ENCODE peak calls at places on chromosome 1, in ten cellular contexts. R is RWPE2, E is PC-3, Y is lower lobe of right lung, O is HCT116, N is psoas muscle, C is pancreas, Q is heart right ventricle, V is mucosa of descending colon, B is body of pancreas. T is an unnamed sample. For H3K36me3, the result is how much of the 10 kb centered on the place peaks cover.

GRCh38 chr1:80048706-80049105 is 1042.2 kb upstream of the ADGRL4 start:
- ATAC-seq in B (no peak), R (no peak), N (no peak), C (no peak), O (no peak), Q (no peak), Y (no peak), E (no peak), V (no peak), T (no peak)

GRCh38 chr1:151196292-151196800 is 2.0 kb upstream of the PIP5K1A start:
- ATAC-seq in Q (peak), C (peak), B (peak), Y (peak), R (peak), O (peak), E (peak), N (peak), V (peak), T (peak)

GRCh38 chr1:41689139-41689538 is 204.7 kb upstream of the EDN2 start:
- ATAC-seq in B (no peak), Y (no peak), E (no peak), R (no peak), O (no peak), Q (no peak), N (no peak), C (no peak), V (no peak), T (no peak)

GRCh38 chr1:175826705-175827104 is 83.3 kb upstream of the TNR start:
- ATAC-seq in E (no peak), Q (no peak), R (no peak), V (no peak), Y (no peak), O (no peak), C (no peak), N (no peak), B (no peak), T (no peak)

GRCh38 chr1:7539772-7540175 is 231.3 kb upstream of the VAMP3 start:
- ATAC-seq in C (peak), R (peak), O (peak), Q (no peak), E (peak), N (no peak), V (peak), Y (peak), B (peak), T (no peak)

GRCh38 chr1:187092104-187092503 is 263.4 kb downstream of the PLA2G4A start:
- ATAC-seq in C (no peak), E (no peak), V (peak), Q (no peak), B (no peak), O (no peak), N (no peak), Y (no peak), R (no peak), T (no peak)

GRCh38 chr1:63859480-63860275 is 85.9 kb downstream of the ROR1 start:
- ATAC-seq in V (no peak), C (no peak), R (peak), B (no peak), O (no peak), E (no peak), Q (peak), Y (no peak), N (no peak), T (no peak)

GRCh38 chr1:94309216-94309615 is 71.8 kb upstream of the ARHGAP29 start:
- ATAC-seq in C (no peak), V (no peak), E (no peak), Y (no peak), O (no peak), R (no peak), N (no peak), B (no peak), Q (no peak), T (no peak)

GRCh38 chr1:93659805-93660479 is 21.7 kb downstream of the BCAR3 start:
- ATAC-seq in O (no peak), N (no peak), V (no peak), E (no peak), B (no peak), C (no peak), Q (peak), R (no peak), Y (no peak), T (peak)

GRCh38 chr1:14993414-14993813 is 160.1 kb upstream of the TMEM51 start:
- ATAC-seq in B (no peak), V (no peak), R (no peak), C (no peak), O (no peak), N (no peak), Y (no peak), Q (no peak), E (no peak), T (no peak)

GRCh38 chr1:168521391-168522000 is 22.3 kb downstream of the XCL2 start:
- ATAC-seq in Y (no peak), R (no peak), B (no peak), E (no peak), Q (no peak), C (no peak), O (no peak), N (no peak), V (peak), T (no peak)

GRCh38 chr1:208298593-208299233 is 54.5 kb upstream of the PLXNA2 start:
- ATAC-seq in E (no peak), O (no peak), V (peak), Q (no peak), N (no peak), Y (peak), C (peak), R (no peak), B (peak), T (no peak)

GRCh38 chr1:228445867-228446584 is 29.4 kb upstream of the TRIM17 start:
- ATAC-seq in Y (peak), Q (peak), O (no peak), V (peak), E (no peak), R (no peak), B (peak), C (peak), N (peak), T (no peak)

GRCh38 chr1:74697832-74698231 is 24.2 kb upstream of the ERICH3 start:
- ATAC-seq in E (no peak), C (no peak), B (no peak), Q (no peak), N (no peak), Y (no peak), R (no peak), O (no peak), V (no peak), T (no peak)

GRCh38 chr1:24981632-24982007 is 51.5 kb upstream of the RUNX3 start:
- ATAC-seq in R (no peak), Y (no peak), Q (no peak), V (no peak), E (no peak), C (no peak), N (no peak), B (no peak), O (no peak), T (no peak)

GRCh38 chr1:147083919-147084272 is 88.4 kb downstream of the PRKAB2 start:
- ATAC-seq in R (no peak), V (peak), Y (no peak), B (no peak), Q (no peak), E (no peak), N (no peak), C (no peak), O (no peak), T (no peak)
- H3K4me3 ChIP-seq in R (peak), V (no peak), Y (peak), B (peak), Q (peak), E (no peak), N (peak), C (peak), O (no peak), T (peak)

GRCh38 chr1:3138623-3139151 is 69.7 kb downstream of the PRDM16 start:
- ATAC-seq in R (no peak), Q (no peak), Y (no peak), O (no peak), E (no peak), V (no peak), C (no peak), B (no peak), N (no peak), T (no peak)
- H3K36me3 ChIP-seq in R (under half), Q (under half), Y (under half), O (under half), E (under half), V (under half), C (under half), B (under half), N (under half), T (under half)

GRCh38 chr1:115076384-115076906 is 12.9 kb downstream of the TSPAN2 start:
- ATAC-seq in N (no peak), Q (no peak), E (no peak), O (no peak), V (no peak), R (no peak), Y (no peak), C (no peak), B (no peak), T (peak)

GRCh38 chr1:115074839-115075534 is 14.3 kb downstream of the TSPAN2 start:
- ATAC-seq in Y (no peak), B (no peak), N (no peak), R (no peak), E (no peak), Q (no peak), O (no peak), V (peak), C (no peak), T (no peak)

GRCh38 chr1:115069626-115070308 is 19.5 kb downstream of the TSPAN2 start:
- ATAC-seq in E (no peak), Y (peak), C (peak), V (peak), O (no peak), R (peak), N (no peak), Q (no peak), B (peak), T (no peak)

GRCh38 chr1:115070993-115071661 is 18.2 kb downstream of the TSPAN2 start:
- ATAC-seq in B (no peak), Q (no peak), Y (no peak), R (no peak), V (no peak), C (no peak), N (no peak), O (no peak), E (no peak), T (no peak)

GRCh38 chr1:115073298-115074087 is 15.8 kb downstream of the TSPAN2 start:
- ATAC-seq in Y (no peak), V (no peak), C (no peak), O (no peak), R (no peak), Q (peak), B (no peak), N (peak), E (no peak), T (no peak)
- H3K4me3 ChIP-seq in Y (no peak), V (no peak), C (no peak), O (no peak), R (no peak), Q (peak), B (no peak), N (no peak), E (no peak), T (no peak)

DNA sequence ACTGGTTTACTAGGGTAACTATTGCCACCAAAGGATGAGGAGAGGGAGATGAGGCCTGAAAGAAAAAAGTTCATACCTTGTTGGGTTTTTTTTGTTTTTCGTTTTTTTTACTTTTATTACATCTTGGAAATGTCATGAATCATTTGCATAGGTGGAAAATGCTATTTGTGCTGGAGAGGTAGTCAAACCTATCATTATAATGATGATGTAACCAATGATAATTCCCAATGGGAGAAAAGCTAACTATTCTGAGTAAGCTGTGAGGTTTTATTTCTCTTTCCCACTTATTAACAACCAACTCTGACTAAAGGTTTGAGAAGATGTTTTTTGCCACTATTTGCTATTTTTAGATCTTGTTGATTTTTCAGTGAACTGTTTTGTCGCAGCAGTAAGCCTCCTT is 29.0 kb downstream of the SH3GLB1 start:
- ATAC-seq in E (no peak), B (no peak), C (no peak), R (no peak), V (no peak), Y (no peak), Q (no peak), O (no peak), N (no peak), T (no peak)
- H3K36me3 ChIP-seq in E (under half), B (under half), C (under half), R (half or more), V (under half), Y (half or more), Q (half or more), O (under half), N (under half), T (under half)

DNA sequence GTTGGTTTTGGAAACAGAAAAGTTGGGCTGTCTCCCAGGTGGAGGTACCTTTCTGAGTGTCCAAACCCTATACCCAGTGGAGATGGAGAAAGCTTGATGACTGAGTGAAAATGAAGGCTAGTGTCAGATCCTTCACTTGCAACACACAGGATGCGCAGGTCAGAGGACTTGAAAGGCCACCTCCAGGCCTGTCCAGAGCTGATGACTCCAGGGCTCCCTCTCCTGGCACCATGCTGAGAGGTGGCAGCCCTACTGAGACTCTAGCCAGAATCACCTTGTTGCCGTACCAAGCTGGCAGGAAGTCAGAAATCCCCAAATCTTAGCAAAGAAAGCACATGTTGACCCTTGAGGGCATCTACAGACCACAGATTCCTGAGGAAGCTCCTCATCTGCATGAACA is 16.4 kb downstream of the KNCN start:
- ATAC-seq in Y (peak), B (peak), C (peak), V (peak), N (peak), Q (no peak), R (peak), E (peak), O (peak), T (no peak)
- H3K4me3 ChIP-seq in Y (no peak), B (no peak), C (no peak), V (no peak), N (no peak), Q (no peak), R (no peak), E (no peak), O (no peak), T (no peak)

DNA sequence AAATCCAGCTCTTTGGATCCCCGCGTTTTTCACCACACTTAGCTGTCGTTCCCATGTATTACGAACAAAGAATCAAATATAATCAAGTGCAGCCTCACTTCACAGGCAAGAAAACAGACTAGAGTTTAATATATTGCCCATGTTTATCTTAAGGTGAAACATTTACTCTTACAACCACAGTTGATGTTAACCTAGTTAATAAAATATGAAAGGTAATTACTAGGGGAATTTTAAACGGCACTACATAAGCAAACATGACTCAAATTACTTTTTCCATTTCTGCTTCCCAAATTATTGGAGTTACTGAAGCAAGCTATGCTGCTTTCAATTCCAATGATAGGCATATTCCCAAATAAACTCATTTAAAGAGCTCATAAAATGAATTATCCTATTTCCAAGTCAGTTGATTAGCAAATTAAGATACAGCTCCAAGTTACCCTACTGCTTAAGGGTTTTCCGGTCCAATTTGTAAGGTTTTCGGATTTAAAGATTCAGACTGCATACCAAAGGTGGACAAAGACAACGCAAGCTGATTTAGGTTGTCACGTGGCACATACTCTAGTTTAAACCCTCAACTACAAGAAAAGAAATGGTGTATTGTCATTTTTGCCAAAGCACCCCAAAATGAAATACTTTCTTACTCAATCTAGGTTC is 5.9 kb downstream of the COX20 start:
- ATAC-seq in O (no peak), R (no peak), C (peak), E (no peak), V (peak), Q (no peak), N (no peak), B (peak), Y (no peak), T (no peak)
- H3K36me3 ChIP-seq in O (under half), R (half or more), C (under half), E (half or more), V (under half), Q (half or more), N (under half), B (under half), Y (half or more), T (under half)

GRCh38 chr1:87171199-87171598 is 157.5 kb upstream of the LMO4 start:
- ATAC-seq in N (no peak), V (no peak), C (no peak), R (no peak), Q (no peak), Y (no peak), E (no peak), B (no peak), O (no peak), T (no peak)
- H3K4me3 ChIP-seq in N (no peak), V (no peak), C (no peak), R (no peak), Q (no peak), Y (no peak), E (no peak), B (no peak), O (no peak), T (no peak)

GRCh38 chr1:54861070-54861761 is 25.8 kb downstream of the DHCR24 start:
- ATAC-seq in R (no peak), Y (no peak), B (peak), Q (peak), O (no peak), V (no peak), N (no peak), C (peak), E (peak), T (no peak)
- H3K36me3 ChIP-seq in R (half or more), Y (half or more), B (under half), Q (under half), O (under half), V (under half), N (under half), C (under half), E (half or more), T (under half)

DNA sequence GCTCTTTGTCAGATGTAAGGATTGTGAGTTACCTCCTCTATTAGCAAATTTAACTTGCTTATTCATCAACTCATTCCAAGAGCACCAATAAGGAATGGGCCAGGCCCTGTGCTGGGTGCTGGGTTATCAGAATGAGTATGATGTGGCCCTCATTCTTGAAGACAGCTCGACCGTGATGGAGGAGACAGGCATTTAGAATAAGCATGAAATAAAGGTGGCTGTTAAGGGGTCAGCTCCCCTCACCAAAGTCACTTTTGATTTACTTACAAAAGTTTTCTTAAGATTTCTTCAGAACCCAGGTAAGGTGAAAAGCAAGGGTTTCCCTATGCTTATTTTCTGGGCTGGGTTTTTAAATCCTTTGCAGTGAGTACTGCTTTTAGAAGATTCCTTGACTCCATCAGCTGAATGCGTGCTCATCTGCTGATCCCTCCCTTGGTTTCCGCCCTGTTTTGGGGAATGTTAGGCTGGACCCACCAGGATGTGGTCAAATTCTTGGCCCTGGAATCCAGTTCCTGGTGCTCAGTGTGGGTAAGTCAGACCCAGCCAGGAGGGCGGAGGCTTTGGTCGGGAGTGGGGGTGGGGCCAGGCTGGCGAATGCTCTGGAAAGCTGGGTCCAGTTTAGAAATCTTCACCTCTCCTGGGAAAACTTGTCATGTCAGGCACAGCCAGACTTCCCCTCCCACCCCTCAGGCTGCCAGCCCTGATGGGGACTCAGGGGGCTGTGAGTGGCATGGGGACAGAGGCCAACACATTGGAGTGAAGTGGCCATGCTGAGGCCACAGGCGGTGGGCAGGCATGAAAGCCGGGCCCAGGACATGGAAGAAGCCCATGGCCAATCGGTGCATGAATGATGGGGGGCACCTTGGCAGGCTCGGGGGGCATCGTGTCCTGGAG is 15.0 kb upstream of the PADI1 start:
- ATAC-seq in E (peak), R (peak), Q (no peak), N (no peak), V (no peak), Y (no peak), O (peak), C (no peak), B (no peak), T (no peak)
- H3K4me3 ChIP-seq in E (no peak), R (no peak), Q (no peak), N (no peak), V (no peak), Y (no peak), O (no peak), C (no peak), B (no peak), T (no peak)